ENCODE peak calls at places on chromosomes 3 and 15, in four cellular contexts. One of them, this sample, is unnamed. For H3K9me3 and H3K27me3, the result is how much of the 10 kb centered on the place peaks cover.

GRCh38 chr15:25241241-25241801 is 197.5 kb downstream of the UBE3A start:
- DNase-seq in PC-3: no peak
- DNase-seq in ovary: no peak
- DNase-seq in astrocyte: no peak
- DNase-seq in this sample: no peak

GRCh38 chr3:150599611-150600297 is 3.4 kb upstream of the SELENOT start:
- DNase-seq in PC-3: peak
- DNase-seq in ovary: no peak
- DNase-seq in astrocyte: peak
- DNase-seq in this sample: peak

GRCh38 chr15:51380999-51381806 is 39.7 kb downstream of the GLDN start:
- DNase-seq in PC-3: peak
- DNase-seq in ovary: no peak
- DNase-seq in astrocyte: peak
- DNase-seq in this sample: peak

GRCh38 chr3:122679085-122679466 is 1.6 kb upstream of the PARP14 start:
- DNase-seq in PC-3: peak
- DNase-seq in ovary: peak
- DNase-seq in astrocyte: peak
- DNase-seq in this sample: peak

GRCh38 chr3:103459815-103460214 is 1025.0 kb downstream of the ZPLD1 start:
- DNase-seq in PC-3: no peak
- DNase-seq in ovary: no peak
- DNase-seq in astrocyte: no peak
- DNase-seq in this sample: no peak

GRCh38 chr15:74424901-74425528 is 8.7 kb downstream of the SEMA7A start:
- DNase-seq in PC-3: no peak
- DNase-seq in ovary: no peak
- DNase-seq in astrocyte: no peak
- DNase-seq in this sample: no peak

GRCh38 chr3:65326574-65326973 is 638.8 kb upstream of the ADAMTS9 start:
- DNase-seq in PC-3: no peak
- DNase-seq in ovary: no peak
- DNase-seq in astrocyte: no peak
- DNase-seq in this sample: no peak

GRCh38 chr15:35182841-35183479 is 97.9 kb upstream of the NANOGP8 start:
- DNase-seq in PC-3: no peak
- DNase-seq in ovary: no peak
- DNase-seq in astrocyte: no peak
- DNase-seq in this sample: peak

GRCh38 chr3:42019144-42019952 is 57.4 kb upstream of the ULK4 start:
- DNase-seq in PC-3: no peak
- DNase-seq in ovary: peak
- DNase-seq in astrocyte: no peak
- DNase-seq in this sample: no peak

GRCh38 chr3:127834771-127835170 is 12.5 kb upstream of the MGLL start:
- DNase-seq in PC-3: no peak
- DNase-seq in ovary: no peak
- DNase-seq in astrocyte: no peak
- DNase-seq in this sample: no peak

GRCh38 chr3:40035177-40035576 is 225.8 kb downstream of the MYRIP start:
- DNase-seq in PC-3: no peak
- DNase-seq in ovary: no peak
- DNase-seq in astrocyte: peak
- DNase-seq in this sample: no peak

GRCh38 chr3:55305714-55306485 is 181.2 kb downstream of the WNT5A start:
- DNase-seq in PC-3: no peak
- DNase-seq in ovary: no peak
- DNase-seq in astrocyte: no peak
- DNase-seq in this sample: peak

GRCh38 chr3:151561878-151562277 is 101.0 kb upstream of the IGSF10 start:
- DNase-seq in PC-3: peak
- DNase-seq in ovary: no peak
- DNase-seq in astrocyte: peak
- DNase-seq in this sample: no peak

GRCh38 chr3:177795866-177796265 is 598.6 kb upstream of the TBL1XR1 start:
- DNase-seq in PC-3: no peak
- DNase-seq in ovary: no peak
- DNase-seq in astrocyte: no peak
- DNase-seq in this sample: no peak

GRCh38 chr15:68256675-68257450 is 20.7 kb upstream of the FEM1B start:
- DNase-seq in PC-3: peak
- DNase-seq in ovary: peak
- DNase-seq in astrocyte: peak
- DNase-seq in this sample: peak

GRCh38 chr3:25885544-25885943 is 95.7 kb downstream of the OXSM start:
- DNase-seq in PC-3: peak
- DNase-seq in ovary: no peak
- DNase-seq in astrocyte: peak
- DNase-seq in this sample: peak

GRCh38 chr3:112561085-112561692 is 573 bp downstream of the ATG3 start:
- DNase-seq in PC-3: peak
- DNase-seq in ovary: peak
- DNase-seq in astrocyte: peak
- DNase-seq in this sample: peak

GRCh38 chr15:93031103-93031464 is 57.9 kb downstream of the RGMA start:
- DNase-seq in PC-3: no peak
- DNase-seq in ovary: no peak
- DNase-seq in astrocyte: no peak
- DNase-seq in this sample: no peak

GRCh38 chr3:153001428-153001827 is 160.6 kb upstream of the RAP2B start:
- DNase-seq in PC-3: no peak
- DNase-seq in ovary: no peak
- DNase-seq in astrocyte: no peak
- DNase-seq in this sample: no peak

GRCh38 chr3:169664034-169664820 is 715 bp upstream of the MECOM start:
- DNase-seq in PC-3: peak
- DNase-seq in ovary: no peak
- DNase-seq in astrocyte: no peak
- DNase-seq in this sample: no peak

GRCh38 chr3:72629191-72629611 is 219.0 kb downstream of the SHQ1 start:
- DNase-seq in PC-3: peak
- DNase-seq in ovary: no peak
- DNase-seq in astrocyte: no peak
- DNase-seq in this sample: no peak

GRCh38 chr3:12948891-12949711 is 107.7 kb upstream of the RPL32 start:
- DNase-seq in PC-3: peak
- DNase-seq in ovary: no peak
- DNase-seq in astrocyte: peak
- DNase-seq in this sample: peak

GRCh38 chr15:53522878-53523455 is 236.5 kb downstream of the WDR72 start:
- DNase-seq in PC-3: peak
- DNase-seq in ovary: no peak
- DNase-seq in astrocyte: no peak
- DNase-seq in this sample: no peak

GRCh38 chr15:66456211-66456610 is 41.4 kb downstream of the SNAPC5 start:
- DNase-seq in PC-3: peak
- DNase-seq in ovary: no peak
- DNase-seq in astrocyte: peak
- DNase-seq in this sample: no peak

GRCh38 chr15:39232512-39232911 is 348.4 kb upstream of the THBS1 start:
- DNase-seq in PC-3: peak
- DNase-seq in ovary: no peak
- DNase-seq in astrocyte: peak
- DNase-seq in this sample: peak

GRCh38 chr3:82496890-82497560 is 735.6 kb upstream of the GBE1 start:
- DNase-seq in PC-3: peak
- DNase-seq in ovary: no peak
- DNase-seq in astrocyte: no peak
- DNase-seq in this sample: no peak

GRCh38 chr3:173135059-173135458 is 6.0 kb downstream of the SPATA16 start:
- DNase-seq in PC-3: peak
- DNase-seq in ovary: no peak
- DNase-seq in astrocyte: peak
- DNase-seq in this sample: no peak

GRCh38 chr3:189995129-189995528 is 125.6 kb downstream of the P3H2 start:
- DNase-seq in PC-3: no peak
- DNase-seq in ovary: no peak
- DNase-seq in astrocyte: peak
- DNase-seq in this sample: peak

GRCh38 chr3:59334585-59334984 is 284.8 kb upstream of the CFAP20DC start:
- DNase-seq in PC-3: no peak
- DNase-seq in ovary: no peak
- DNase-seq in astrocyte: no peak
- DNase-seq in this sample: no peak

GRCh38 chr3:184619348-184619747 is 57.8 kb downstream of the EPHB3 start:
- DNase-seq in PC-3: no peak
- DNase-seq in ovary: no peak
- DNase-seq in astrocyte: no peak
- DNase-seq in this sample: no peak

GRCh38 chr15:97319316-97319715 is 641.2 kb upstream of the ARRDC4 start:
- DNase-seq in PC-3: no peak
- DNase-seq in ovary: no peak
- DNase-seq in astrocyte: no peak
- DNase-seq in this sample: no peak

GRCh38 chr3:103134023-103134724 is 699.4 kb downstream of the ZPLD1 start:
- DNase-seq in PC-3: no peak
- DNase-seq in ovary: no peak
- DNase-seq in astrocyte: no peak
- DNase-seq in this sample: no peak

GRCh38 chr3:23159929-23160328 is 43.2 kb upstream of the UBE2E2 start:
- DNase-seq in PC-3: peak
- DNase-seq in ovary: no peak
- DNase-seq in astrocyte: peak
- DNase-seq in this sample: no peak

GRCh38 chr15:51780636-51781035 is 29.2 kb downstream of the TMOD2 start:
- DNase-seq in PC-3: peak
- DNase-seq in ovary: no peak
- DNase-seq in astrocyte: no peak
- DNase-seq in this sample: no peak

GRCh38 chr15:92889390-92890113 is 10.6 kb upstream of the CHD2 start:
- DNase-seq in PC-3: no peak
- DNase-seq in ovary: no peak
- DNase-seq in astrocyte: no peak
- DNase-seq in this sample: no peak

DNA sequence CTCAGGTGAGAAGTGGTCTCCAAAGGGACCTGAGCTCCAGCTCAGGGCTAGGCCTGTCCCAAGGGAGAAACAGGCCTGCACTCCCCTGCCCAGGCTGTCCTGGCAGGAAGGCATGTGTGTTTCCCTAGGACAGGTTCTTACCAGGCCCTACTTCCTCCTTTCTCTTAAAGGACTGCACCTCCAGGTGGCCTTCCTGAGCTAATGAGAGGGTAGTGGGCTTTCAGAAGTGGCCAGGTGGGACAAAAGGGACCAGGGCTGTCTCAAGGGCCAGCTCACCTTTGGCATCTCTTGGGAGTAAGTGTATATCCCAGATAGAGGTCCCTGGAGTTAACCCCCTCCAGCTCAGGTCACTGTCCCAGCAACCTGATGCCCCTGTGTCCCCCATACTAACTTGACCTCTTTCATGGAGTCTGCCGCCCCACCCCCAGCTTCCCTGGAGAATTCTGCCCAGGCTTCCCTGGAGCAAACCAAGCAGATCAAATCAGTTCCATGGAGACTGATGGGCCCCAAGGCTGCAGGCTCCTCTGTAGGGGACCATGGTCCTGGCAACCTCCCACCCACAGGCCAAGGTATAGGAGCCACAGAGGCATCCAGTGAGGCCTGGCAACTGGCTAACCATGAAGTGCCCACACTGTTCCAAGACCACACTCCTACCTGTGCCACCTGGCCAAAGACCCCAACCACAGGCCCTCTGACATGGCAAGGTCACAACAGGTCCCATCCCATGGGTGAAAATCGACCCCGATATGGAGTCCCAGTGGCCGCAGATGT is 67.6 kb downstream of the ZNF445 start:
- DNase-seq in PC-3: no peak
- DNase-seq in ovary: no peak
- DNase-seq in astrocyte: no peak
- DNase-seq in this sample: no peak
- H3K4me3 ChIP-seq in PC-3: no peak
- H3K4me3 ChIP-seq in ovary: no peak
- H3K4me3 ChIP-seq in astrocyte: no peak
- H3K4me3 ChIP-seq in this sample: no peak

GRCh38 chr3:125337506-125337905 is 37.6 kb downstream of the ZNF148 start:
- DNase-seq in PC-3: no peak
- DNase-seq in ovary: no peak
- DNase-seq in astrocyte: no peak
- DNase-seq in this sample: no peak
- H3K9me3 ChIP-seq in PC-3: under half
- H3K9me3 ChIP-seq in ovary: under half
- H3K9me3 ChIP-seq in astrocyte: under half
- H3K9me3 ChIP-seq in this sample: under half

GRCh38 chr15:76169013-76169412 is 109.2 kb downstream of the TMEM266 start:
- DNase-seq in PC-3: no peak
- DNase-seq in ovary: no peak
- DNase-seq in astrocyte: no peak
- DNase-seq in this sample: peak

GRCh38 chr15:76170426-76170800 is 110.6 kb downstream of the TMEM266 start:
- DNase-seq in PC-3: no peak
- DNase-seq in ovary: no peak
- DNase-seq in astrocyte: no peak
- DNase-seq in this sample: no peak

GRCh38 chr15:76165951-76166350 is 106.2 kb downstream of the TMEM266 start:
- DNase-seq in PC-3: no peak
- DNase-seq in ovary: no peak
- DNase-seq in astrocyte: no peak
- DNase-seq in this sample: no peak

GRCh38 chr15:76169792-76170425 is 110.1 kb downstream of the TMEM266 start:
- DNase-seq in PC-3: no peak
- DNase-seq in ovary: no peak
- DNase-seq in astrocyte: peak
- DNase-seq in this sample: no peak

DNA sequence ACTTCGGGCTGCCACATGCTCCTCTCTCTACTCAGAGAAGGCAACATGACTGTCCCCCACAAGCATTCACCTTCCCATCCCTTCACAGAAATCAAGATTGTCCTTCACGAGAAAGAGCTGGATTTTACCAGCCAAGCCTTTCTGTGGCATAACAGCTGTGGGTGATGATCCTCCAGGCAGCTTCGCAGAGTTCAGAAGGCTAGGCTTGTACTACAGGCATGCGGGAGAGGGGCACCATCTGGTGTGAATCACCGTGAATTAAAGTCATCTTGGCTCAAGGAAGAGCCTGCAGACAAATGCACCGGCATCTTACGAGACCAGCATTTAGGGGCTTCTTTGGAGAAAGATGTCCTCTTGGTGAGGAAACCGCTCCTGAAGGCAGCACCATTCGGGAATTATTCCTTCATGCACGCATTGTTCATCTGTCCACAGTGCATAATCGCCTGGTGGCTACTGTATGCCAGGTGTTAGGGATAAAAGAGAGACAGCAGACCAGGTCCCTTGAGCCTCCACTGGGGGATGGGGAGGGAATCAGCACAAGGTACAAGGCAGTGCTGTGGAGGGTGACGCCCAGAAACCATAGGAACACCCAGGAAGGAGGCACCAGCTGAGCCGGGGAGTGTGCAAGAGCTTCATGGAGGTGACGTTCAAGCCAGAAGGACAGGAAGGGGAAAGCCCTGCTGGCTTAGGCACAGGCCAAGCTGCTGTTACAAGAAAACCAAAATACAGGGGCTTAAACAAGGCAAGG is 108.6 kb downstream of the TMEM266 start:
- DNase-seq in PC-3: no peak
- DNase-seq in ovary: no peak
- DNase-seq in astrocyte: no peak
- DNase-seq in this sample: peak
- H3K27me3 ChIP-seq in PC-3: under half
- H3K27me3 ChIP-seq in ovary: under half
- H3K27me3 ChIP-seq in astrocyte: under half
- H3K27me3 ChIP-seq in this sample: under half

GRCh38 chr15:65420975-65421359 is 1.8 kb downstream of the IGDCC4 start:
- DNase-seq in PC-3: no peak
- DNase-seq in ovary: no peak
- DNase-seq in astrocyte: no peak
- DNase-seq in this sample: no peak
- H3K4me3 ChIP-seq in PC-3: peak
- H3K4me3 ChIP-seq in ovary: peak
- H3K4me3 ChIP-seq in astrocyte: peak
- H3K4me3 ChIP-seq in this sample: peak

This sample was measured in MG63.